ENCODE peak calls at places on chromosome 20, in four cellular contexts. Z, V, F and X are unnamed samples.

GRCh38 chr20:22775671-22776139 is 191.3 kb upstream of the FOXA2 start:
- DNase-seq in Z (no peak), F (peak; percentile 36), V (no peak), X (no peak)

GRCh38 chr20:46063652-46064054 is 26.1 kb downstream of the NCOA5 start:
- DNase-seq in V (no peak), F (no peak), Z (no peak), X (no peak)

GRCh38 chr20:40652426-40652825 is 36.6 kb downstream of the MAFB start:
- DNase-seq in F (no peak), V (no peak), Z (no peak), X (no peak)

GRCh38 chr20:14498809-14499208 is 161.4 kb upstream of the FLRT3 start:
- DNase-seq in F (no peak), Z (no peak), V (no peak), X (no peak)

GRCh38 chr20:52103911-52104545 is 87.6 kb downstream of the ZFP64 start:
- DNase-seq in V (no peak), Z (no peak), F (peak; percentile 30), X (no peak)

GRCh38 chr20:56875052-56875663 is 246.1 kb downstream of the TFAP2C start:
- DNase-seq in Z (no peak), V (no peak), F (peak; percentile 88), X (no peak)

GRCh38 chr20:23161968-23162696 is 76.0 kb upstream of the CD93 start:
- DNase-seq in F (no peak), V (peak; percentile 54), Z (peak; percentile 72), X (peak; percentile 88)

GRCh38 chr20:21361266-21361665 is 36.1 kb downstream of the NKX2-4 start:
- DNase-seq in V (no peak), Z (no peak), F (peak; percentile 50), X (no peak)

GRCh38 chr20:35503841-35504460 is 25.5 kb downstream of the C20orf173 start:
- DNase-seq in V (no peak), F (no peak), Z (peak; percentile 39), X (no peak)

GRCh38 chr20:64226686-64227576 is 28.6 kb upstream of the PCMTD2 start:
- DNase-seq in F (no peak), V (no peak), Z (peak; percentile 3), X (no peak)
- H3K4me3 ChIP-seq in F (no peak overlapping the region), V (no peak overlapping the region), Z (no peak overlapping the region), X (no peak overlapping the region)

GRCh38 chr20:4065405-4065841 is 50.1 kb upstream of the RNF24 start:
- DNase-seq in Z (no peak), V (no peak), F (peak; percentile 88), X (no peak)
- H3K4me1 ChIP-seq in Z (peaks cover 13% of the 10 kb centered on the region), V (peaks cover 7% of the 10 kb centered on the region), F (peaks cover 67% of the 10 kb centered on the region), X (peaks cover 16% of the 10 kb centered on the region)

DNA sequence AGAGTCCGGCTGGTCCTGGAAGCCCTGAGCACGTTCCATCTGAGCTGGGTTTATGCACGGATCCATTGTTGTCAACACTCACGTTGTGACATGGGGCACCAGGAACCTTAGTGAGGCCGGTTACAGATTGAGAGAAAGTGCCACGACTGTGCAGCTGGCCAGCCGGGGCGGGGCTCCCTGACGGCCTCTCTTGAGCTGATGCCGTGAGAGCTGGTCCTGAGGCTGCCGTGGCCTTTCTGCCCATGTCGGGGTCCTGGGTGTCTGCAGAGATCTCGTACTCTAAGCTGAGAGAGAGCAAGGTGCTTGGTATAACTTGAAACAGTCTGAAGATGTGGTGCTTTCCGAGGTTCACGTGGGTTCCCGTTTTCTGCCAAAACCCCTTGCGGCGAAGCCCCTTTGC is 10.0 kb downstream of the CDH4 start:
- DNase-seq in V (no peak), Z (no peak), F (no peak), X (no peak)
- H3K36me3 ChIP-seq in V (no peaks in the 10 kb centered on the region), Z (no peaks in the 10 kb centered on the region), F (no peaks in the 10 kb centered on the region), X (no peaks in the 10 kb centered on the region)

GRCh38 chr20:50586531-50587232 is 76.5 kb downstream of the PTPN1 start:
- DNase-seq in V (no peak), F (no peak), Z (no peak), X (peak; percentile 69)
- H3K4me3 ChIP-seq in V (no peak overlapping the region), F (no peak overlapping the region), Z (no peak overlapping the region), X (no peak overlapping the region)

GRCh38 chr20:32527447-32528055 is 57.6 kb downstream of the NOL4L start:
- DNase-seq in F (no peak), Z (no peak), V (no peak), X (no peak)
- H3K4me1 ChIP-seq in F (no peaks in the 10 kb centered on the region), Z (peaks cover 3% of the 10 kb centered on the region), V (no peaks in the 10 kb centered on the region), X (no peaks in the 10 kb centered on the region)

GRCh38 chr20:34269996-34270627 is 28.9 kb downstream of the ASIP start:
- DNase-seq in V (peak; percentile 85), Z (no peak), F (peak; percentile 40), X (no peak)

GRCh38 chr20:34268851-34269668 is 27.8 kb downstream of the ASIP start:
- DNase-seq in V (no peak), Z (peak; percentile 45), F (peak; percentile 48), X (peak; percentile 52)

GRCh38 chr20:34271961-34272360 is 30.7 kb downstream of the ASIP start:
- DNase-seq in V (peak; percentile 37), F (peak; percentile 89), Z (no peak), X (no peak)

DNA sequence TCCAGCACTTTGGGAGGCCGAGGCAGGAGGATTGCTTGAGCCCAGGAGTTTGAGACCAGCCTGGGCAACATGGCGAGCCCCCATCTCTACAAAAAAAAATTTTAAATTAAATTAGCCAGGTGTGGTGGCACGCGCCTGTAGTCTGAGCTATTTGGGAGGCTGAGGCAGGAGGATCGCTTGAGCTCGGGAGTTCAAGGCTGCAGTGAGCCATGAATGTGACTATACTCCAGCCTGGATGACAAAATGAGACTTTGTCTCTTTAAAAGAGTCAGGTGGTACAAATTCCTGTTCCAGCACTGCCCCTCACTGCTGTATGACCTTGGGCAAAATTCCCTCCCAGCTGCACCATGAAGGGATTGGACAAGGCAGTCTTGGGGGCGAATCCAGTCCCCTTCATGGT is 28.5 kb downstream of the AHCY start:
- DNase-seq in F (no peak), V (no peak), Z (no peak), X (no peak)
- H3K36me3 ChIP-seq in F (no peaks in the 10 kb centered on the region), V (no peaks in the 10 kb centered on the region), Z (no peaks in the 10 kb centered on the region), X (no peaks in the 10 kb centered on the region)

DNA sequence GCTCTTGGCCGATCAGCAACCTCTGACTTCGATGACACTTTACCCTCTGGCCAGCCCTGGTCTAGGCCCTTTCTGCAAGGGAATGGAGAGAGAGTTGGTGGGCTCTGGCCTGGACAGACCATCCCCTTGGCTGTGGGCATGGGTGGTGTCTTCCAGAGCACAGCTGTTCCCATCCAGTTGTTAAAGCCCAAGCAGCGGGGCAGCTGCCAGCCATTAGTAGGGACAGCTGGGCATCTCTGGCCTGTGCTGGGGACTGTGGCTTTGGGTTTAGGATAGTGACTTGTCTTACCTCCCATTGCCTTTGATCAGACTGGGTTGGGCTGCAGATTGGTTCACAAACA is 2.8 kb downstream of the CDC25B start:
- DNase-seq in Z (no peak), F (no peak), V (no peak), X (no peak)
- H3K4me3 ChIP-seq in Z (no peak overlapping the region), F (no peak overlapping the region), V (no peak overlapping the region), X (no peak overlapping the region)

DNA sequence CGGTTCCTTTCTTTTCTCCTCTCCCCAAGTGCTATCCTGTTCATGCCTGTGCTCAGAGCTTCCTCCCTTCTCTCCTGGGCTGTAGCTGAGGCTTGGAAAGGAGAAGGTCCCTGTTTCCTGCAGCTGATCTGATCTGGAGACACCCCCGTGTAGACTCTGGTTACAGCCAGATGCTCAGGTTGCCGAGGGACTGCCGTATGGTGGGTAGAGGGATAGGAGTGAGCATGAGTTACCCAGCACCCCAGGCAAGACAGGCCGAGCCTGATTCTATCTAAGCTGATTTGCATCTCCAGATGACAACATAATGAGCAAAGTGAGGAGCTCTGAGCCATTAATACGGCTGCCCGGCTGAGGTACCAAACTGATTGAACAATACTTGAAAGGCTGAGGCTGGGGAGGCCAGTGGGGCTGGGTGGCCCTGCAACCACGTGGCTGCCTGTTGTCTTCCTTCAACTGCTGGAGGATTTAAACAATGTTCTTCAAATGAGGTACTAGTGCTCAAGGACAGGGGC is 91.8 kb downstream of the ASXL1 start:
- DNase-seq in F (no peak), V (no peak), Z (no peak), X (peak; percentile 27)
- H3K4me1 ChIP-seq in F (no peaks in the 10 kb centered on the region), V (no peaks in the 10 kb centered on the region), Z (peaks cover 5% of the 10 kb centered on the region), X (no peaks in the 10 kb centered on the region)

GRCh38 chr20:58906111-58906510 is 53.6 kb downstream of the GNAS start:
- DNase-seq in Z (no peak), F (no peak), V (no peak), X (no peak)

GRCh38 chr20:58907481-58908137 is 55.1 kb downstream of the GNAS start:
- DNase-seq in F (peak; percentile 100), V (peak; percentile 96), Z (peak; percentile 72), X (peak; percentile 89)

GRCh38 chr20:58905236-58905635 is 52.7 kb downstream of the GNAS start:
- DNase-seq in F (peak; percentile 9), V (no peak), Z (no peak), X (no peak)

GRCh38 chr20:58908216-58908615 is 55.7 kb downstream of the GNAS start:
- DNase-seq in Z (no peak), F (no peak), V (no peak), X (no peak)

GRCh38 chr20:58906894-58907293 is 54.4 kb downstream of the GNAS start:
- DNase-seq in Z (no peak), V (no peak), F (peak; percentile 86), X (no peak)
- H3K36me3 ChIP-seq in Z (peaks cover 7% of the 10 kb centered on the region), V (no peaks in the 10 kb centered on the region), F (peaks cover 78% of the 10 kb centered on the region), X (peaks cover 17% of the 10 kb centered on the region)

DNA sequence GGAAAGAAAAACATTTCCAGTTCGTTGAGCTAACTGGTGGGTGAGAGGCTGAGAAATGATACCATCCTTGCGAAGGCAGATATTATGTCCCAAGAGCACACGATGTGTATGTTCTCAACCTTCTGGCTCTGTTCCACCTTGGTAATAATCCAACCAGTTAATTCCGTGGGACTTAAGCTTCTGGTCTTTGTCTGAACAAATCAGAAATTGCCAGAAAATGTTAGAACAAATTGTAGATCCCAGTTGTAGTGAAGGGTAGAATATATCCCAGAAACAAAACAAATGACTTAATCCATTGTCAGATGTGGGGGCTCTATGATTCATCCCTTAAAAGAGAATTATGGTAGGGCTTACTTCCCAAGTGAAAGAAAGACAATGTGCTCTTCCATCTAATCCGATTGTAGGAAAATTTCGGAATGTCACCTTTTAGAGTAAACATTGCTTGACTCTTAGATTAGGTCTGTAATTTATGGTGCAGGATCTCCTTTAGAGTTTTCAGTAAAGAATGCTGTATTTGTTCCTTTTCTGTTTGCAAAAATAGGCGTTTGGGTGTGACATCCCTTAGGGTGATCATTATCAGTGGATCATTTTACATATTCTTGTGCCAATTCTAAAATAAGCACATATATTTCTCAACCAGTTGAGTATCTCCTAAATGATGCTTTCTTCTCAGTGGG is 234.5 kb upstream of the ZNF217 start:
- DNase-seq in F (peak; percentile 92), Z (no peak), V (no peak), X (no peak)
- H3K4me3 ChIP-seq in F (peak overlapping the region; percentile 72), Z (peak overlapping the region; percentile 39), V (peak overlapping the region; percentile 12), X (peak overlapping the region; percentile 67)